ENCODE peak calls at places on chromosomes 16 and 17, in five cellular contexts. U is upper lobe of left lung, T is IMR-90, E is right lobe of liver, V is transverse colon. Y is an unnamed sample.

GRCh38 chr16:17258848-17259713 is 211.7 kb downstream of the XYLT1 start:
- DNase-seq in U (peak), T (peak), E (no peak), V (peak), Y (no peak)

GRCh38 chr16:29307598-29308507 is 98.7 kb downstream of the NPIPB11 start:
- DNase-seq in U (peak), T (peak), E (no peak), V (no peak), Y (no peak)

GRCh38 chr16:13102401-13102800 is 201.0 kb downstream of the SHISA9 start:
- DNase-seq in U (no peak), T (no peak), E (no peak), V (no peak), Y (no peak)

GRCh38 chr17:34771891-34772290 is 189.4 kb downstream of the CCT6B start:
- DNase-seq in U (no peak), T (no peak), E (no peak), V (no peak), Y (no peak)

GRCh38 chr17:2396568-2397246 is 4.2 kb downstream of the MNT start:
- DNase-seq in U (peak), T (peak), E (peak), V (peak), Y (peak)

GRCh38 chr16:22727285-22728166 is 86.4 kb upstream of the HS3ST2 start:
- DNase-seq in U (no peak), T (no peak), E (no peak), V (no peak), Y (no peak)

GRCh38 chr16:50548659-50549560 is 714 bp downstream of the NKD1 start:
- DNase-seq in U (peak), T (no peak), E (no peak), V (no peak), Y (peak)

GRCh38 chr17:74601944-74602572 is 10.0 kb upstream of the CD300LD start:
- DNase-seq in U (no peak), T (peak), E (no peak), V (peak), Y (no peak)

GRCh38 chr16:54067317-54068065 is 219.1 kb downstream of the IRX3 start:
- DNase-seq in U (no peak), T (no peak), E (no peak), V (no peak), Y (no peak)

GRCh38 chr17:67247416-67247900 is 2.5 kb upstream of the HELZ start:
- DNase-seq in U (no peak), T (no peak), E (no peak), V (no peak), Y (no peak)

GRCh38 chr16:87132361-87133014 is 184.7 kb downstream of the C16orf95 start:
- DNase-seq in U (no peak), T (peak), E (no peak), V (no peak), Y (no peak)

GRCh38 chr16:85959686-85960085 is 60.7 kb downstream of the IRF8 start:
- DNase-seq in U (no peak), T (no peak), E (no peak), V (peak), Y (peak)

GRCh38 chr17:76051071-76051467 is 21.2 kb downstream of the SRP68 start:
- DNase-seq in U (no peak), T (no peak), E (no peak), V (no peak), Y (no peak)

GRCh38 chr16:78277374-78277773 is 177.9 kb downstream of the WWOX start:
- DNase-seq in U (no peak), T (no peak), E (no peak), V (no peak), Y (no peak)

GRCh38 chr17:50689956-50690886 is 17.5 kb downstream of the ANKRD40 start:
- DNase-seq in U (peak), T (no peak), E (no peak), V (no peak), Y (no peak)

GRCh38 chr17:78484300-78485159 is 92.7 kb downstream of the DNAH17 start:
- DNase-seq in U (peak), T (no peak), E (no peak), V (peak), Y (peak)

GRCh38 chr17:11140028-11140427 is 101.0 kb upstream of the SHISA6 start:
- DNase-seq in U (no peak), T (no peak), E (no peak), V (no peak), Y (no peak)

GRCh38 chr17:46163929-46164594 is 29.2 kb downstream of the KANSL1 start:
- DNase-seq in U (no peak), T (no peak), E (no peak), V (no peak), Y (no peak)

GRCh38 chr17:50593321-50593720 is 32.8 kb downstream of the CACNA1G start:
- DNase-seq in U (peak), T (no peak), E (no peak), V (no peak), Y (no peak)

GRCh38 chr16:49923411-49923810 is 67.5 kb upstream of the ZNF423 start:
- DNase-seq in U (no peak), T (no peak), E (no peak), V (no peak), Y (peak)

GRCh38 chr16:88057656-88058055 is 106.4 kb downstream of the BANP start:
- DNase-seq in U (no peak), T (no peak), E (peak), V (no peak), Y (no peak)

GRCh38 chr16:81600275-81600674 is 155.7 kb downstream of the CMIP start:
- DNase-seq in U (no peak), T (peak), E (no peak), V (no peak), Y (no peak)

GRCh38 chr16:79672524-79672923 is 72.0 kb upstream of the MAF start:
- DNase-seq in U (no peak), T (no peak), E (no peak), V (no peak), Y (no peak)

GRCh38 chr16:10521681-10522274 is 58.6 kb downstream of the EMP2 start:
- DNase-seq in U (no peak), T (peak), E (peak), V (peak), Y (peak)

GRCh38 chr16:21116148-21116693 is 34.4 kb downstream of the DNAH3 start:
- DNase-seq in U (no peak), T (no peak), E (no peak), V (no peak), Y (peak)

GRCh38 chr17:43316522-43317142 is 82.2 kb upstream of the ARL4D start:
- DNase-seq in U (no peak), T (no peak), E (peak), V (no peak), Y (no peak)

GRCh38 chr16:47970291-47970931 is 185.4 kb downstream of the ABCC12 start:
- DNase-seq in U (no peak), T (peak), E (no peak), V (no peak), Y (no peak)

GRCh38 chr16:10385725-10386516 is at the start of gene ATF7IP2:
- DNase-seq in U (peak), T (peak), E (peak), V (peak), Y (peak)

GRCh38 chr16:64478258-64478906 is 643.5 kb downstream of the CDH11 start:
- DNase-seq in U (no peak), T (peak), E (no peak), V (no peak), Y (no peak)

DNA sequence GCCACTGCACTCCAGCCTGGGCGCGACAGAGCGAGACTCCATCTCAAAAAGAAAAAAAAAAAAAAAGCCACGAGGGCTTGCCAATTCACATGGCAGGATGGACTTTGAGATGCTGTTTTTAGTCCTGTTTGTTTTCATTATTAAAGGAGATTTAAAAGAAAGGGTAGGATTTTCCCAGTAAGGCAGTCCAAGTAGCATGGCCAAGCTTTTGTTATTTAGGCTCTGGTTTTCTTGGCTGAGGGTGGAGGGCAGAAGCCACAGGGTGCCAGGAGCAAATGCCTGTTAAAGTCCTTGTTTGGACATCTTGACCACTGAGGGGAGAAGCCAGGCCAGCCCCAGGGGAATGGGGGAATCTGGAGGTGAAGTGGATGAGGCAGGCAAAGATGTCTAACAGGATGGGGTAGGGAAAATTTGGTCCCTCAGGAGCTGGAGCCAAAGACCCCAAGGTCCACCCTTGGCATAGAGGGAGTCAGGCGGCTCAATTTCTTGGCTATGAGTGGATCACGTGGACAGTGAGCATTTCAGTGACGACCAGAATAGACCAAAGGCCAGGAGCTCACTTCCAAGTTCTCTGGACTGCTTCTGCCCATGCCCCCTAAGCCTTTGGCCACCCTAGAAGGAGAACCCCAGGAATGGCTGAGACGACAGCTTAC is 20.8 kb upstream of the PLLP start:
- DNase-seq in U (no peak), T (no peak), E (peak), V (no peak), Y (no peak)
- H3K27ac ChIP-seq in U (peak), T (no peak), E (peak), V (peak), Y (peak)

GRCh38 chr16:3364774-3365427 is 9.2 kb downstream of the OR2C1 start:
- DNase-seq in U (peak), T (peak), E (peak), V (peak), Y (peak)
- TF ChIP-seq POLR2A in U (peak), T (peak), E (no peak), V (peak), Y (no peak)

GRCh38 chr17:63698381-63698885 is 1.5 kb downstream of the LIMD2 start:
- DNase-seq in U (peak), T (no peak), E (peak), V (no peak), Y (no peak)
- H3K27ac ChIP-seq in U (peak), T (no peak), E (peak), V (peak), Y (peak)

GRCh38 chr16:57544129-57544653 is 1.7 kb downstream of the ADGRG5 start:
- DNase-seq in U (no peak), T (no peak), E (peak), V (peak), Y (no peak)
- TF ChIP-seq POLR2A in U (no peak), T (no peak), E (no peak), V (no peak), Y (no peak)

DNA sequence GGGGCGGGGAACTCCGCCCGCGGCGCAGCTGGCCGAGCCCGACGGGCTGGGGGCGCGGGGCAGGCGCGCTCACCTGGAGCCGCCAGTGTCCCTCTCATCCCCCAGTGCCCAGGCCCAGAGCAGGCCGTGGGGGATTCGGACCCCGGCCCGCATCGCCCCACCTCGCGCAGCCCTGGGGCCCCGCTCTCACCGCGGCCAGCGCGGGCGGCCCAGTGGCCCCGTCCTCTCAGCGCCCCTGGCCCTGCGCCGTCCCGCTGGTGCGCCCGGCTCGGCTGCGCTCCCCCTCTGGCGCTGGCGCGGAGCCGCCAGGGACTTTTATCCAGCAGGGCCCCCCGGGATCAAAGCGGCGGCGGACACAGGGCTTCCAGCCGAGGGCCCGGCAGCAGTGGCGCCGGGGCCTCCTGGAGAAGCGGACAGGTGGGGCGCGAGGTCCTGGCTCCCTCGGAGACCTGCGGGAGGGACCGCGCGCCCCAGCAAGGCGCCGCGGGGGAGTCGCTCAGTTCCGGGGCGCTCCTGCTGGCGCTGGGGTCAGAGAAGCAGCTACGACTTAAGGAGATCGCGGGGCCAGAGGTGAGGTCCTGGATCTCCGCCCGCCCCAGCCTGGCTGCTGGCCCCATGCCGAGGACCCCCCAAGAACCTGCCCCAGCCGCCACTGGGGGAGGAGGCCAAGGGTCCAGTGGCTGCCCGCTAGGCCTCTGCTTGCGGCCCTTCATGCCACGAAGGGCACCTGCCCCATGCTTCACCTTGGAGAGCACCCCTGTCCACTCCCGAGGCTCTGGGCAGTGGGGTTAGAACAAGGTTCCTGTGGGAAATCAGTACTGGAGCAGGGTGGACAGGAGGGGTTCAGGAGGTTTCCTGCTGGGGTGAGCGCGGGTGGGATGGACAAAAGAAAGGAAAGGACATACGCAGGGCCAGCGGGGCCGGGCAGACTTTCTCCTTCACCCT is 839 bp upstream of the NOTUM start:
- DNase-seq in U (peak), T (no peak), E (no peak), V (no peak), Y (no peak)
- H3K27ac ChIP-seq in U (no peak), T (no peak), E (no peak), V (no peak), Y (no peak)

DNA sequence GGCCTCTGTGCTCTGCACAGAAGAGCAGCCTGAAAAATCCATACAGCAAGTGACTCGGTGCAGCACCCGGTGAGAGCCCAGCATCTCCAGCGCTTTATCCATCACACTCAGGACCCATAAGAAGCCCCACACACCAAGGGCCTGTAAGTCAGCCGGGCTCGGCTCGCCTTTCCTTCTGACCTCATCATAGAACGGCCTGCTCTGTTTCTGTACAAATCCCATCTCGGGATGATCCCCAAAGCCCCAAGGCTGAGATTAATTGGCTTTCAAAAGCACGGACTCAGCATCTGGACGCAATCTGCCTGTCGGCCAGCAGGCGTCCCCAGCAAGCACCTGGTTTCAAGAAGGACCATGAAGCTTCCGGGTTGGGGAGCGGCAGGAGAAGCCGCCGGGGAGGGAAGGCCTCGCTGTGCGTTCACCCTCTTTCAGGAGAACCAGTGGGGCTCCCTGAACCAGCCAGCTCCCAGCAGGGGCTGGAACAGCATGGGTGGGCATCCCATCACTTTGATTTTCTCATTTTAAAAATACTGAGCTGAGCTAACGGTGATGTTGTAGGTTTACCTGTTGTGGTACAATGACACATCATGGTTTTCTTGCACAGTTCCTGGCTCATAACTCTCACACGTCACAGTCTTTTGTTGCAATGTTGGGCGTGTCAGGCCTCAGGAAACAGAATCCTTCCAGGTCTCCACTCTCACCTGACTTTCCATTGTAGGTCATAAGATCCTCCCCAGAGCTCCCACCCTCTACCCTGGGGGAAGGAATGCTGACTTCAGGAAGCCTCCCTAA is 6.7 kb downstream of the CCDC57 start:
- DNase-seq in U (peak), T (peak), E (peak), V (peak), Y (peak)
- TF ChIP-seq POLR2A in U (peak), T (no peak), E (peak), V (peak), Y (peak)

DNA sequence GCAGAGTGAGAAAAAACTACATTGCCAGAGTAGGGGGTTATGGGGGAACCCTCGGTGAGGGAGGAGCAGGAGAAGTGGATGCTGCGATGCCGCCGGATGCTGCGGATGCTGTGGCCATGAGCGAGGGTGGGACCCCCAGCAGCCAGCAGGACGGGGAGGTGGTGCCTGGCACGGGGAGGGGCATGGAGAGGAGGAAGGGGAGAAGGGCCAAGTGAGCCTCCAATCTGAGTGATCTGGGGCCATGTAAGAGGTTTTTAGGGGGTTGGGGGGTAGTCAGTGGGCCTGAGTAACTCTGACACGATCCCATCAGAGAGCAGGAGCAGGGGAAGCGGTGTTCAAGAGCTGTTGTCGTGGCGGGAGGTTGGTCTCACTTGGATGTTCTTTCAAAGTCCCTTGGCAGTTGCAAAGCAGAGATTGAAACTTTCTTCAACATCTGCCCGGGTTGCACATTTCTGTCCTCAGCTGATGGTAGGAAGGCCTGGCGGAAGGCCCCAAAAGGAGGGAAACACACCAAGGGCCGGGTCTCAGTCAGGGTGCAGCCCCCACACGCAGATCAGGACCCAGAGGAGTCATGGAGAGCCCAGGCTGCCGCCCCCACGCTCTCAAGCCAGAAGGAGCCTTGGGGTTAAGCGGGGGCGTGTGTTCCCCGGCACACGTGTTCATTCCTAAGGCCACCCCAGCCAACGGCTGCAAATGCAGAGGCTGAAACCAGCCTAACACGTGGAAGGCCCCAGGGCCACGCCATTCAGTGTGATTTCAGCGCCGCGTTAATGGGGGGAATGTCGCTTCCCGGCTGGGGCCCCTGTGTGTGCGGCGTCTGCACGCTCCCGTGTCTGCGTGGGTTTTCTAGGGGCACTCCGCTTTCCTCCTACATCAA is 81.7 kb downstream of the ZDHHC7 start:
- DNase-seq in U (peak), T (no peak), E (no peak), V (no peak), Y (no peak)
- H3K27ac ChIP-seq in U (no peak), T (no peak), E (no peak), V (peak), Y (no peak)

DNA sequence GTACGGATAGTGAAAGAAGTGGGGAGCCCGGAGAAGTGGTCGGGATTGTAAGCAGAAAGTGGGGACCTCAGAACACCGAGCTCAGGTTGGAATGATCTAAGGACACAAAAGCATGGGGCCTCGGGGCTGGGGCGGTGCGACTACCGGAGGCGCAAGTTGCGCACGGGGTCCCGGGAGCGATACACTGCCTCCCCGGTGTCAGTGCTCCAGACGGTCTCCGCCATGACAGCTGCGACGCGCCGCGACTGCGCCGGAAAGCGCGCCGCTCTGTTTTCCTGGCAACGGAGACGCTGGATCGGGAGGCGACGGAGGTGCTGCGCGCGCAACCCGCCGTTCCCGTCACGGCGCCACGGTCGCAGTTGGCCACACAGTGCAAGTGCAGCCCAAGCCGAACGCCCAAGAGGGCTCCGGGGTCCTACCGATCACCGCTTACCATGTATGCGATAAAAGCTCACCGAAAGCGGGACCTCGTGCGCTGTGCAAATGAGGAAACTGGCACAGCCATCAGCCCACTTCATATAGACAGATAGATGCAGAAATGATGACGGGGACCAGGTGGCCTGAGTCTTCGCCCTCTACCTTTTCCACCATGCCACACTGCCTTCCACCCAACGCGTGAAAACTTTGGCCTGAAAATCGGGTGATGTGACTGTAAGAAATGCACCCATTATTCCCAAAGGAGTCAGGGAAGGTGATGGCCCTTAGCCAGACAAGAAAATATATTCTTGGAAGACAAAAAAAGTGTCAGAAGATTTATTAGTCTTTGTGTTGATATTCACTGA is at the start of gene MKS1:
- DNase-seq in U (peak), T (peak), E (peak), V (peak), Y (peak)
- TF ChIP-seq POLR2A in U (peak), T (peak), E (peak), V (peak), Y (peak)